ENCODE peak calls at places on chromosomes 5 and 9, in ten cellular contexts. R is activated T-cell treated with anti-CD3 and anti-CD28 coated beads, Interleukin-2, amount 50 U/mL, for 72 hours; T is mesendoderm; Y is HT1080; I is endothelial cell; J is SJSA1; K is AG04450; O is fibroblast of pulmonary artery; D is ecto neural progenitor cell; W is NCI-H1694. L is an unnamed sample.

GRCh38 chr5:113054899-113055298 is 78.3 kb downstream of the DCP2 start:
- DNase-seq in R (no peak), T (no peak), Y (no peak), I (no peak), J (no peak), K (no peak), O (no peak), D (no peak), W (no peak), L (no peak)

GRCh38 chr9:130501645-130502044 is 56.9 kb downstream of the ASS1 start:
- DNase-seq in R (no peak), T (peak), Y (no peak), I (no peak), J (no peak), K (no peak), O (no peak), D (no peak), W (no peak), L (no peak)

GRCh38 chr5:94746731-94747124 is 128.3 kb downstream of the SLF1 start:
- DNase-seq in R (no peak), T (no peak), Y (no peak), I (no peak), J (no peak), K (no peak), O (peak), D (no peak), W (no peak), L (no peak)

GRCh38 chr5:76602094-76602726 is 21.0 kb downstream of the F2RL2 start:
- DNase-seq in R (no peak), T (no peak), Y (no peak), I (no peak), J (no peak), K (no peak), O (peak), D (no peak), W (no peak), L (no peak)

GRCh38 chr9:5895782-5896181 is 5.1 kb downstream of the MLANA start:
- DNase-seq in R (no peak), T (no peak), Y (no peak), I (no peak), J (no peak), K (no peak), O (no peak), D (no peak), W (no peak), L (peak)

GRCh38 chr9:74102702-74103101 is 394.4 kb upstream of the RORB start:
- DNase-seq in R (no peak), T (no peak), Y (no peak), I (no peak), J (no peak), K (no peak), O (no peak), D (no peak), W (no peak), L (no peak)

GRCh38 chr5:89556215-89557009 is 673.4 kb upstream of the MEF2C start:
- DNase-seq in R (no peak), T (no peak), Y (peak), I (no peak), J (peak), K (peak), O (peak), D (no peak), W (no peak), L (peak)

GRCh38 chr9:99294850-99295461 is 72.9 kb downstream of the SEC61B start:
- DNase-seq in R (no peak), T (peak), Y (peak), I (no peak), J (no peak), K (no peak), O (no peak), D (no peak), W (no peak), L (peak)

GRCh38 chr9:97502222-97502983 is 937 bp downstream of the TMOD1 start:
- DNase-seq in R (peak), T (peak), Y (no peak), I (no peak), J (no peak), K (no peak), O (no peak), D (peak), W (no peak), L (no peak)

GRCh38 chr9:100150209-100150608 is 51.2 kb downstream of the INVS start:
- DNase-seq in R (no peak), T (no peak), Y (no peak), I (no peak), J (no peak), K (no peak), O (peak), D (no peak), W (no peak), L (no peak)

GRCh38 chr5:141192110-141192725 is at the start of gene PCDHB10:
- DNase-seq in R (peak), T (peak), Y (peak), I (peak), J (peak), K (no peak), O (peak), D (peak), W (peak), L (peak)

GRCh38 chr5:310516-310915 is 11.0 kb upstream of the AHRR start:
- DNase-seq in R (no peak), T (no peak), Y (no peak), I (no peak), J (no peak), K (no peak), O (no peak), D (no peak), W (no peak), L (no peak)

GRCh38 chr5:138965631-138966030 is 90.5 kb upstream of the LRRTM2 start:
- DNase-seq in R (no peak), T (no peak), Y (no peak), I (no peak), J (no peak), K (no peak), O (no peak), D (no peak), W (no peak), L (no peak)

GRCh38 chr9:135661801-135662560 is 1.1 kb upstream of the LCN9 start:
- DNase-seq in R (no peak), T (no peak), Y (no peak), I (no peak), J (no peak), K (no peak), O (peak), D (no peak), W (no peak), L (no peak)

GRCh38 chr9:127092041-127092608 is 30.3 kb downstream of the ANGPTL2 start:
- DNase-seq in R (no peak), T (no peak), Y (peak), I (no peak), J (no peak), K (no peak), O (no peak), D (no peak), W (no peak), L (no peak)

GRCh38 chr9:77562021-77562748 is 85.9 kb downstream of the GNA14 start:
- DNase-seq in R (no peak), T (no peak), Y (no peak), I (no peak), J (no peak), K (no peak), O (no peak), D (no peak), W (no peak), L (no peak)

GRCh38 chr5:143495823-143496275 is 92.4 kb upstream of the NR3C1 start:
- DNase-seq in R (no peak), T (no peak), Y (peak), I (no peak), J (no peak), K (no peak), O (peak), D (no peak), W (peak), L (peak)

GRCh38 chr9:1071730-1072129 is 21.6 kb downstream of the DMRT2 start:
- DNase-seq in R (no peak), T (no peak), Y (no peak), I (no peak), J (no peak), K (no peak), O (no peak), D (no peak), W (no peak), L (no peak)

GRCh38 chr5:138276402-138277054 is 2.1 kb upstream of the GFRA3 start:
- DNase-seq in R (no peak), T (peak), Y (no peak), I (no peak), J (no peak), K (no peak), O (no peak), D (no peak), W (no peak), L (no peak)

GRCh38 chr5:73908440-73908839 is 282.4 kb downstream of the ARHGEF28 start:
- DNase-seq in R (no peak), T (no peak), Y (no peak), I (no peak), J (no peak), K (no peak), O (peak), D (no peak), W (no peak), L (no peak)

GRCh38 chr9:120761011-120761410 is 32.2 kb downstream of the FBXW2 start:
- DNase-seq in R (no peak), T (no peak), Y (no peak), I (no peak), J (no peak), K (no peak), O (no peak), D (no peak), W (no peak), L (no peak)

GRCh38 chr5:39219433-39219832 is at the start of gene FYB1:
- DNase-seq in R (no peak), T (no peak), Y (no peak), I (no peak), J (no peak), K (no peak), O (peak), D (no peak), W (no peak), L (peak)

GRCh38 chr9:125272697-125273096 is 11.1 kb downstream of the GAPVD1 start:
- DNase-seq in R (no peak), T (no peak), Y (no peak), I (no peak), J (no peak), K (peak), O (no peak), D (no peak), W (no peak), L (no peak)

GRCh38 chr5:16920109-16920816 is 15.8 kb downstream of the MYO10 start:
- DNase-seq in R (no peak), T (no peak), Y (no peak), I (no peak), J (no peak), K (no peak), O (no peak), D (no peak), W (no peak), L (no peak)

GRCh38 chr5:133327946-133328401 is 276.2 kb downstream of the HSPA4 start:
- DNase-seq in R (no peak), T (no peak), Y (no peak), I (no peak), J (no peak), K (no peak), O (no peak), D (no peak), W (no peak), L (no peak)

GRCh38 chr5:96657068-96657467 is 5.1 kb upstream of the CAST start:
- DNase-seq in R (peak), T (no peak), Y (peak), I (no peak), J (peak), K (peak), O (peak), D (no peak), W (no peak), L (peak)

GRCh38 chr9:38620483-38621433 is at the start of gene ANKRD18A:
- DNase-seq in R (peak), T (peak), Y (no peak), I (peak), J (peak), K (peak), O (peak), D (peak), W (peak), L (peak)

GRCh38 chr5:4639959-4640358 is 500.2 kb upstream of the ADAMTS16 start:
- DNase-seq in R (no peak), T (no peak), Y (no peak), I (no peak), J (no peak), K (no peak), O (no peak), D (no peak), W (no peak), L (no peak)

GRCh38 chr9:134434896-134435506 is 108.7 kb downstream of the RXRA start:
- DNase-seq in R (no peak), T (no peak), Y (peak), I (no peak), J (peak), K (peak), O (peak), D (no peak), W (peak), L (peak)